ENCODE peak calls at places on chromosomes 16 and 17, in eight cellular contexts. One of them, this sample, is unnamed.

GRCh38 chr16:10828851-10829331 is 10.3 kb upstream of the TVP23A start:
- DNase-seq in activated naive CD8-positive, alpha-beta T cell treated with anti-CD3 and anti-CD28 coated beads, Interleukin-2, amount 50 U/mL, for 16 hours: no peak
- DNase-seq in NCI-H82: no peak
- DNase-seq in NCI-H460: no peak
- DNase-seq in mammary epithelial cell: peak
- DNase-seq in stimulated activated CD4-positive, alpha-beta T cell treated with anti-CD3 and anti-CD28 coated beads, Interleukin-4, amount 100 ng/mL, for 1 hour: no peak
- DNase-seq in LHCN-M2: peak
- DNase-seq in H54: peak
- DNase-seq in this sample: no peak

GRCh38 chr16:25941800-25942558 is 250.2 kb downstream of the HS3ST4 start:
- DNase-seq in activated naive CD8-positive, alpha-beta T cell treated with anti-CD3 and anti-CD28 coated beads, Interleukin-2, amount 50 U/mL, for 16 hours: no peak
- DNase-seq in NCI-H82: no peak
- DNase-seq in NCI-H460: no peak
- DNase-seq in mammary epithelial cell: no peak
- DNase-seq in stimulated activated CD4-positive, alpha-beta T cell treated with anti-CD3 and anti-CD28 coated beads, Interleukin-4, amount 100 ng/mL, for 1 hour: no peak
- DNase-seq in LHCN-M2: no peak
- DNase-seq in H54: peak
- DNase-seq in this sample: no peak

GRCh38 chr17:29444589-29444988 is 54.4 kb downstream of the TAOK1 start:
- DNase-seq in activated naive CD8-positive, alpha-beta T cell treated with anti-CD3 and anti-CD28 coated beads, Interleukin-2, amount 50 U/mL, for 16 hours: no peak
- DNase-seq in NCI-H82: no peak
- DNase-seq in NCI-H460: no peak
- DNase-seq in mammary epithelial cell: peak
- DNase-seq in stimulated activated CD4-positive, alpha-beta T cell treated with anti-CD3 and anti-CD28 coated beads, Interleukin-4, amount 100 ng/mL, for 1 hour: no peak
- DNase-seq in LHCN-M2: peak
- DNase-seq in H54: peak
- DNase-seq in this sample: no peak

GRCh38 chr16:70575376-70575775 is 51.8 kb downstream of the SF3B3 start:
- DNase-seq in activated naive CD8-positive, alpha-beta T cell treated with anti-CD3 and anti-CD28 coated beads, Interleukin-2, amount 50 U/mL, for 16 hours: no peak
- DNase-seq in NCI-H82: peak
- DNase-seq in NCI-H460: no peak
- DNase-seq in mammary epithelial cell: no peak
- DNase-seq in stimulated activated CD4-positive, alpha-beta T cell treated with anti-CD3 and anti-CD28 coated beads, Interleukin-4, amount 100 ng/mL, for 1 hour: no peak
- DNase-seq in LHCN-M2: no peak
- DNase-seq in H54: no peak
- DNase-seq in this sample: no peak

GRCh38 chr17:63701477-63702222 is 1.7 kb upstream of the LIMD2 start:
- DNase-seq in activated naive CD8-positive, alpha-beta T cell treated with anti-CD3 and anti-CD28 coated beads, Interleukin-2, amount 50 U/mL, for 16 hours: peak
- DNase-seq in NCI-H82: peak
- DNase-seq in NCI-H460: no peak
- DNase-seq in mammary epithelial cell: no peak
- DNase-seq in stimulated activated CD4-positive, alpha-beta T cell treated with anti-CD3 and anti-CD28 coated beads, Interleukin-4, amount 100 ng/mL, for 1 hour: peak
- DNase-seq in LHCN-M2: no peak
- DNase-seq in H54: no peak
- DNase-seq in this sample: peak

GRCh38 chr17:78412403-78412802 is 34.0 kb downstream of the PGS1 start:
- DNase-seq in activated naive CD8-positive, alpha-beta T cell treated with anti-CD3 and anti-CD28 coated beads, Interleukin-2, amount 50 U/mL, for 16 hours: no peak
- DNase-seq in NCI-H82: peak
- DNase-seq in NCI-H460: no peak
- DNase-seq in mammary epithelial cell: no peak
- DNase-seq in stimulated activated CD4-positive, alpha-beta T cell treated with anti-CD3 and anti-CD28 coated beads, Interleukin-4, amount 100 ng/mL, for 1 hour: peak
- DNase-seq in LHCN-M2: no peak
- DNase-seq in H54: no peak
- DNase-seq in this sample: no peak

GRCh38 chr16:73399486-73399885 is 351.6 kb upstream of the ZFHX3 start:
- DNase-seq in activated naive CD8-positive, alpha-beta T cell treated with anti-CD3 and anti-CD28 coated beads, Interleukin-2, amount 50 U/mL, for 16 hours: no peak
- DNase-seq in NCI-H82: no peak
- DNase-seq in NCI-H460: no peak
- DNase-seq in mammary epithelial cell: no peak
- DNase-seq in stimulated activated CD4-positive, alpha-beta T cell treated with anti-CD3 and anti-CD28 coated beads, Interleukin-4, amount 100 ng/mL, for 1 hour: no peak
- DNase-seq in LHCN-M2: no peak
- DNase-seq in H54: no peak
- DNase-seq in this sample: no peak

GRCh38 chr16:72565137-72565536 is 393.2 kb upstream of the PMFBP1 start:
- DNase-seq in activated naive CD8-positive, alpha-beta T cell treated with anti-CD3 and anti-CD28 coated beads, Interleukin-2, amount 50 U/mL, for 16 hours: no peak
- DNase-seq in NCI-H82: no peak
- DNase-seq in NCI-H460: no peak
- DNase-seq in mammary epithelial cell: no peak
- DNase-seq in stimulated activated CD4-positive, alpha-beta T cell treated with anti-CD3 and anti-CD28 coated beads, Interleukin-4, amount 100 ng/mL, for 1 hour: no peak
- DNase-seq in LHCN-M2: no peak
- DNase-seq in H54: no peak
- DNase-seq in this sample: no peak

GRCh38 chr17:3527896-3528603 is 29.6 kb downstream of the TRPV3 start:
- DNase-seq in activated naive CD8-positive, alpha-beta T cell treated with anti-CD3 and anti-CD28 coated beads, Interleukin-2, amount 50 U/mL, for 16 hours: no peak
- DNase-seq in NCI-H82: no peak
- DNase-seq in NCI-H460: no peak
- DNase-seq in mammary epithelial cell: no peak
- DNase-seq in stimulated activated CD4-positive, alpha-beta T cell treated with anti-CD3 and anti-CD28 coated beads, Interleukin-4, amount 100 ng/mL, for 1 hour: no peak
- DNase-seq in LHCN-M2: no peak
- DNase-seq in H54: no peak
- DNase-seq in this sample: no peak

GRCh38 chr16:88616320-88616719 is 22.1 kb upstream of the IL17C start:
- DNase-seq in activated naive CD8-positive, alpha-beta T cell treated with anti-CD3 and anti-CD28 coated beads, Interleukin-2, amount 50 U/mL, for 16 hours: no peak
- DNase-seq in NCI-H82: no peak
- DNase-seq in NCI-H460: no peak
- DNase-seq in mammary epithelial cell: no peak
- DNase-seq in stimulated activated CD4-positive, alpha-beta T cell treated with anti-CD3 and anti-CD28 coated beads, Interleukin-4, amount 100 ng/mL, for 1 hour: no peak
- DNase-seq in LHCN-M2: no peak
- DNase-seq in H54: no peak
- DNase-seq in this sample: no peak

GRCh38 chr17:77251622-77252021 is 110.9 kb downstream of the SEC14L1 start:
- DNase-seq in activated naive CD8-positive, alpha-beta T cell treated with anti-CD3 and anti-CD28 coated beads, Interleukin-2, amount 50 U/mL, for 16 hours: no peak
- DNase-seq in NCI-H82: no peak
- DNase-seq in NCI-H460: no peak
- DNase-seq in mammary epithelial cell: no peak
- DNase-seq in stimulated activated CD4-positive, alpha-beta T cell treated with anti-CD3 and anti-CD28 coated beads, Interleukin-4, amount 100 ng/mL, for 1 hour: no peak
- DNase-seq in LHCN-M2: no peak
- DNase-seq in H54: no peak
- DNase-seq in this sample: no peak

GRCh38 chr17:35568561-35568960 is 7.9 kb upstream of the SLFN14 start:
- DNase-seq in activated naive CD8-positive, alpha-beta T cell treated with anti-CD3 and anti-CD28 coated beads, Interleukin-2, amount 50 U/mL, for 16 hours: peak
- DNase-seq in NCI-H82: peak
- DNase-seq in NCI-H460: no peak
- DNase-seq in mammary epithelial cell: peak
- DNase-seq in stimulated activated CD4-positive, alpha-beta T cell treated with anti-CD3 and anti-CD28 coated beads, Interleukin-4, amount 100 ng/mL, for 1 hour: peak
- DNase-seq in LHCN-M2: peak
- DNase-seq in H54: no peak
- DNase-seq in this sample: peak

GRCh38 chr16:58459344-58460218 is 40.4 kb upstream of the NDRG4 start:
- DNase-seq in activated naive CD8-positive, alpha-beta T cell treated with anti-CD3 and anti-CD28 coated beads, Interleukin-2, amount 50 U/mL, for 16 hours: peak
- DNase-seq in NCI-H82: no peak
- DNase-seq in NCI-H460: no peak
- DNase-seq in mammary epithelial cell: peak
- DNase-seq in stimulated activated CD4-positive, alpha-beta T cell treated with anti-CD3 and anti-CD28 coated beads, Interleukin-4, amount 100 ng/mL, for 1 hour: peak
- DNase-seq in LHCN-M2: peak
- DNase-seq in H54: peak
- DNase-seq in this sample: peak

GRCh38 chr17:9833922-9834321 is 8.2 kb downstream of the GLP2R start:
- DNase-seq in activated naive CD8-positive, alpha-beta T cell treated with anti-CD3 and anti-CD28 coated beads, Interleukin-2, amount 50 U/mL, for 16 hours: no peak
- DNase-seq in NCI-H82: no peak
- DNase-seq in NCI-H460: no peak
- DNase-seq in mammary epithelial cell: no peak
- DNase-seq in stimulated activated CD4-positive, alpha-beta T cell treated with anti-CD3 and anti-CD28 coated beads, Interleukin-4, amount 100 ng/mL, for 1 hour: no peak
- DNase-seq in LHCN-M2: no peak
- DNase-seq in H54: no peak
- DNase-seq in this sample: no peak

GRCh38 chr16:23847251-23847650 is 11.5 kb downstream of the PRKCB start:
- DNase-seq in activated naive CD8-positive, alpha-beta T cell treated with anti-CD3 and anti-CD28 coated beads, Interleukin-2, amount 50 U/mL, for 16 hours: no peak
- DNase-seq in NCI-H82: no peak
- DNase-seq in NCI-H460: no peak
- DNase-seq in mammary epithelial cell: no peak
- DNase-seq in stimulated activated CD4-positive, alpha-beta T cell treated with anti-CD3 and anti-CD28 coated beads, Interleukin-4, amount 100 ng/mL, for 1 hour: no peak
- DNase-seq in LHCN-M2: no peak
- DNase-seq in H54: no peak
- DNase-seq in this sample: no peak

GRCh38 chr16:69190598-69190997 is 3.6 kb downstream of the SNTB2 start:
- DNase-seq in activated naive CD8-positive, alpha-beta T cell treated with anti-CD3 and anti-CD28 coated beads, Interleukin-2, amount 50 U/mL, for 16 hours: no peak
- DNase-seq in NCI-H82: no peak
- DNase-seq in NCI-H460: no peak
- DNase-seq in mammary epithelial cell: no peak
- DNase-seq in stimulated activated CD4-positive, alpha-beta T cell treated with anti-CD3 and anti-CD28 coated beads, Interleukin-4, amount 100 ng/mL, for 1 hour: no peak
- DNase-seq in LHCN-M2: no peak
- DNase-seq in H54: no peak
- DNase-seq in this sample: no peak

GRCh38 chr16:24062270-24062817 is 193.8 kb upstream of the CACNG3 start:
- DNase-seq in activated naive CD8-positive, alpha-beta T cell treated with anti-CD3 and anti-CD28 coated beads, Interleukin-2, amount 50 U/mL, for 16 hours: no peak
- DNase-seq in NCI-H82: no peak
- DNase-seq in NCI-H460: no peak
- DNase-seq in mammary epithelial cell: no peak
- DNase-seq in stimulated activated CD4-positive, alpha-beta T cell treated with anti-CD3 and anti-CD28 coated beads, Interleukin-4, amount 100 ng/mL, for 1 hour: no peak
- DNase-seq in LHCN-M2: no peak
- DNase-seq in H54: no peak
- DNase-seq in this sample: no peak

GRCh38 chr17:63082273-63082861 is 116.3 kb downstream of the TANC2 start:
- DNase-seq in activated naive CD8-positive, alpha-beta T cell treated with anti-CD3 and anti-CD28 coated beads, Interleukin-2, amount 50 U/mL, for 16 hours: no peak
- DNase-seq in NCI-H82: peak
- DNase-seq in NCI-H460: peak
- DNase-seq in mammary epithelial cell: peak
- DNase-seq in stimulated activated CD4-positive, alpha-beta T cell treated with anti-CD3 and anti-CD28 coated beads, Interleukin-4, amount 100 ng/mL, for 1 hour: no peak
- DNase-seq in LHCN-M2: peak
- DNase-seq in H54: no peak
- DNase-seq in this sample: no peak

This sample was measured in activated T-cell treated with anti-CD3 and anti-CD28 coated beads, Interleukin-2, amount 50 U/mL, for 4 hours.